ENCODE peak calls at places on chromosomes 4 and X, in ten cellular contexts. J is HCT116; K is neural progenitor cell; M is stomach; C is psoas muscle; A is A673; N is suprapubic skin; U is IMR-90; D is colonic mucosa; F is CD8-positive, alpha-beta T cell. R is an unnamed sample. For H3K4me1, the result is how much of the 10 kb centered on the place peaks cover.

GRCh38 chr4:145830699-145831098 is 107.9 kb downstream of the ZNF827 start:
- DNase-seq in M (no peak), N (no peak), A (no peak), K (no peak), C (no peak), J (no peak), U (no peak), F (no peak), D (no peak), R (no peak)

GRCh38 chr4:81523672-81524436 is 52.1 kb upstream of the RASGEF1B start:
- DNase-seq in D (no peak), M (no peak), U (no peak), N (no peak), F (no peak), K (peak), A (no peak), J (no peak), C (no peak), R (no peak)

GRCh38 chrX:153593811-153594500 is 5.0 kb downstream of the CCNQ start:
- DNase-seq in M (no peak), N (no peak), K (no peak), F (no peak), D (no peak), J (no peak), C (no peak), U (no peak), A (no peak), R (no peak)

GRCh38 chr4:108644237-108644636 is 6.2 kb upstream of the OSTC start:
- DNase-seq in M (no peak), D (no peak), J (no peak), U (peak), F (no peak), A (peak), N (no peak), K (no peak), C (no peak), R (no peak)

GRCh38 chrX:68683580-68683979 is 36.1 kb downstream of the STARD8 start:
- DNase-seq in M (no peak), J (no peak), N (no peak), D (no peak), K (no peak), F (no peak), C (no peak), A (no peak), U (no peak), R (no peak)

GRCh38 chrX:154327026-154327820 is 31.6 kb downstream of the TKTL1 start:
- DNase-seq in K (no peak), C (no peak), D (no peak), F (peak), A (no peak), J (no peak), N (no peak), U (no peak), M (no peak), R (peak)

GRCh38 chr4:61827907-61828328 is 627.8 kb downstream of the ADGRL3 start:
- DNase-seq in M (no peak), N (no peak), U (no peak), K (no peak), J (no peak), D (no peak), F (no peak), C (no peak), A (no peak), R (no peak)

GRCh38 chr4:172232966-172233365 is 419.8 kb downstream of the GALNTL6 start:
- DNase-seq in F (no peak), A (peak), C (no peak), M (no peak), J (peak), U (no peak), D (no peak), N (no peak), K (peak), R (no peak)

DNA sequence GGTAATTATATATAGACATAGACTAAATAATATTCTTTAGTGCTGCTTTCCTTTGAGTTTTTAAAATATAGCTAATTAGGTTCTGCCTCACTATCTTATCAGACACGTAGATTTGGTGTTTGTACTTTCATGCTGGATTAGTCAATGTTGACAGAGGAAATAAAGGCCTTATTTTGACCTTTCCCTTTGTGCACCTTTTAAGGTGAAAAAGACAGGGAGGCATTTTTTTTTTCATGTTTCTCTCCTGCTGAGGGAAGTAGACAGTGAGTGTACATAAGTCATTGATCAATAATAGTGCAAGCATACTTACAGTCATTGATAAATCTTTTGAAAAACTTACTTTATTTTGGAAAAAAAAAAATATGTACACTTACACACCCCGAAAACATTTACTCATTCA is 467.8 kb downstream of the GRXCR1 start:
- DNase-seq in F (no peak), M (no peak), U (no peak), N (no peak), A (no peak), C (no peak), J (no peak), D (no peak), K (no peak), R (no peak)
- H3K27ac ChIP-seq in F (no peak), M (peak), U (no peak), N (no peak), A (no peak), C (no peak), J (no peak), D (no peak), K (no peak), R (no peak)

GRCh38 chr4:105140684-105141490 is 5.8 kb upstream of the TET2 start:
- DNase-seq in K (peak), M (no peak), F (peak), N (no peak), A (peak), U (no peak), C (no peak), J (no peak), D (peak), R (peak)
- H3K4me1 ChIP-seq in K (under half), M (under half), F (under half), N (under half), A (under half), U (under half), C (under half), J (under half), D (under half), R (under half)

GRCh38 chrX:129523076-129524055 is at the start of gene SMARCA1:
- DNase-seq in A (peak), N (peak), U (peak), M (peak), K (peak), C (peak), F (no peak), J (peak), D (peak), R (peak)

GRCh38 chrX:129524250-129524850 is 1.1 kb upstream of the SMARCA1 start:
- DNase-seq in M (no peak), A (no peak), C (no peak), F (no peak), K (no peak), J (no peak), N (no peak), U (no peak), D (no peak), R (no peak)

GRCh38 chrX:129525162-129525561 is 1.9 kb upstream of the SMARCA1 start:
- DNase-seq in U (no peak), F (no peak), D (no peak), A (no peak), J (no peak), N (no peak), C (no peak), M (no peak), K (no peak), R (no peak)

GRCh38 chrX:129520151-129520550 is 3.1 kb downstream of the SMARCA1 start:
- DNase-seq in M (no peak), K (no peak), A (no peak), U (no peak), J (no peak), F (no peak), C (no peak), N (no peak), D (no peak), R (no peak)

DNA sequence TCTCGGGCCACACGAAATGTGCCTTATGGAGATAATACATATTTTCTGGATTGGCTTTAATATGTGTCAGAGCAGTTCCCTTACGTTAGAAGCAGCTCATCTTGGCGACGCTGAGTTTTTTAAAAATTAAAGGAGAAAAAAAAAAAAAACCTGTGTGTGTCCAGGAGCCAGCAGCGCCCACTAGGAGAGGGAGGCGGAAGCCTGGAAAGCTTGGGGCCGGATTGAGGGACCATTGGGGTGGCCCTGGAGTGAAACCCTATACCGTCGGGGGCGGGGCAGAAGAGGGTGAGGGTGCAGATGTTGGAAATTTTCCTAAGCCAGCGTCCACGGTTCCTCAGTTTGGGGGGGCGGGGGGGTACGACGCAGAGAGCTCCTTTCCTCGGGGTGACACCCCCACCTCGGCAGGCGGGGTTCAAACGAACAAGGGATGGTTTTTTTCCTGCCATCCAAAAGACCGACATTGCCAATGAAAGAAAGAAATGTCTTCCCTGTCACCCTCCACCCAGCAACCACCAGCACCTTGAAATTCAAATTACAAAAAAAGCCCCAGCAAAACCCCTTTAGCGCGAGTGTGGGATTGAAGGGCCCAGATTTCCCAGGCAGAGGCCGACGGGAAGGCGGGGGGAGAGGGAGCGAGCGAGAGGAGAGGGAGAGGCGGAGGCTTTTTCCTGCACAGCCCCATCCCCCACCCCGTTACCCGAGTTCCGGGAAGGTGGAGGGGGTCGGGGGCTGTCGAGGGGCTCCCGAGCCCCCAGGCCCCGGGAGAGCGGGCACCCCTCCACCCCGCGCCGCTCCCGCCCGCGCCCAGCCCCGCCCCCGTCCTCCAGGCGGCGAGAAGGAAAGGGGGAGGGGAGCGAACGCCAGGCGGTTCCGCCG is 868 bp downstream of the SMARCA1 start:
- DNase-seq in D (peak), A (peak), K (peak), C (peak), N (no peak), M (peak), U (peak), J (peak), F (peak), R (peak)
- TF ChIP-seq CTCF in D (no peak), A (peak), K (peak), C (no peak), N (no peak), M (no peak), U (peak), J (no peak), F (no peak), R (no peak)

DNA sequence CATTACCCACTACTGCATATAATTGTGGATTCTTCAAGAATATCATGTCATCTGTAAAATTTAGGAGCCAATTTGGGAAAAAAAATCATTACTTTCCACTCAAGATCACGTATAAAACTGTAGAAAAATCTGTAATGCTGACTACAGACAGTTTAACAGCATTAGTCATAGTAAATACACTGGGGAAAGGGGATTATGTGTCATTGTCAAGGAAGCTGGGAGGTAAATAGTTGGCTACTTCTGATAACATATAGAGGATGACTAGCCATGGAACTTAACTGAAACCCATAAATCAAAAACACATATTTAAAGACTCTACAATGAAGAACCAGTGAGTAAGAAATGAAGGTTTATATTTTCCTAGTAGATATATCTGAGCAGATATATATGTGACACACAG is 1666.4 kb upstream of the IGFBP7 start:
- DNase-seq in J (no peak), C (no peak), F (no peak), K (no peak), A (no peak), U (peak), N (no peak), M (no peak), D (no peak), R (no peak)
- H3K27ac ChIP-seq in J (no peak), C (no peak), F (no peak), K (no peak), A (no peak), U (no peak), N (no peak), M (no peak), D (no peak), R (no peak)

DNA sequence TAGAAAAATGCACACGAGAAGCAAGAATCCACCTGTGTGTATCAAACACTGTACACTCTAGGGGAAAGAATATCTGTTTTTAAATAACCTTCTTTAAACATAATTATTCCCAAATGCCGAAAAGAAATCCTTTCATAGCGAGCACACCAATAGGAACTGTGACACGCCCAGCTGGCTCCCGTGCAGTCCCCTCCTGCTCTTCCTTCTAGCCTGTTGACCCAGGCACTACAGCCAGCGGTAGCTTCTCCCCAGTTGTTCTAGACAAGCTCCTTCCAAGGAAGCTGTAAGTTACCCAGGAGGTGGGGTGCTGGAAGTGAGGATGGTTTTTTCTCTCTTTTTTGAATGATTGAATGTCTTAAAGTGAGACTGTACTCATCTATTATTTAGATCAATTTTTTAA is 19.5 kb upstream of the NOCT start:
- DNase-seq in F (no peak), U (no peak), J (no peak), K (no peak), N (no peak), D (no peak), M (no peak), C (no peak), A (no peak), R (no peak)
- H3K4me1 ChIP-seq in F (under half), U (under half), J (under half), K (under half), N (under half), D (under half), M (under half), C (under half), A (under half), R (under half)

DNA sequence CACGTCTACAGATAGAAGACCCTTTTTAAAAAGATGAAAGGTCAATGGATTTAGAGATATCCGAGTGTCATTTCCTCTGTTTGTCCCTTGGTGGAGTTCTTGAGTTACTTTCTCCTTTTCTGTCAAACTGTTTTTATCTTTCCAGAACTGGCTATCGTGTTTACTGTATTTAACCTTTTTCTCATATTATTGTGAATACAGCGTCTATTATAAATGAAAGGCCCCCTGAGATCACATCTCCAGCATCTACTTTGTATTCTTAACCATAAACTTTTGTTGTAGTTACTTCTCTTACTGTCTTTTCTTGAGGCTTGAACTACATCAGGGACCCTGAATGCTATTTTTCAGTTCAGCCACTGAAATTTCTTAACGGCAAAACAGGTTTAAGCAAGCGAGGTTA is 4.0 kb upstream of the PCDH7 start:
- DNase-seq in K (peak), N (no peak), D (no peak), U (peak), M (no peak), C (no peak), A (peak), J (peak), F (no peak), R (no peak)
- TF ChIP-seq CTCF in K (peak), N (no peak), D (peak), U (peak), M (peak), C (no peak), A (peak), J (peak), F (no peak), R (peak)

GRCh38 chr4:8547912-8548730 is 32.1 kb upstream of the GPR78 start:
- DNase-seq in K (no peak), C (no peak), N (no peak), U (no peak), F (no peak), D (no peak), M (no peak), J (no peak), A (no peak), R (no peak)
- H3K27ac ChIP-seq in K (no peak), C (no peak), N (no peak), U (no peak), F (no peak), D (no peak), M (no peak), J (no peak), A (no peak), R (no peak)

DNA sequence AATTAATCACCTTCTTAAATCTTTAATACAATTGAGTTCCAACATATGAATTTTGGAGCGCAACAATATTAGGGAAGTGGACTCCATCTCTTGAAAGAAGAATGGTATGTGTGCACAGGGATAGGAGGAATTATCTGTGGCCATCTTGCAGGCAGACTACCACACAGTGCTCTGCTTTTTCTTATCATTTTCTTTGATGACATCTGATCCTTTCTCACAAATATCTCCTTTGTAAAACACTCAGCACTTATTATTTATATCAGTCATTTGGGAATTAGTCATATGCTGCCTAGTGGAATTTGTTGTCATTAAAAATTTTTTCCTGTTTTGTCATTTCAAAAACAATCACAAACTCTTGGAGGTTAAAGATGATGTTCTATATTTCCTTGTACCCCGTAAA is 444.3 kb upstream of the ATOH1 start:
- DNase-seq in U (peak), F (no peak), C (no peak), D (no peak), M (no peak), A (no peak), K (no peak), N (no peak), J (no peak), R (no peak)
- H3K4me1 ChIP-seq in U (under half), F (under half), C (under half), D (under half), M (under half), A (under half), K (under half), N (under half), J (under half), R (under half)

R was measured in thyroid gland.